ENCODE peak calls at places on chromosomes 13 and 19, in four cellular contexts. P, Z, C and I are unnamed samples.

GRCh38 chr13:66036024-66036614 is 1194.0 kb downstream of the PCDH9 start:
- DNase-seq in P (peak), C (no peak), Z (no peak), I (peak)

GRCh38 chr13:111666377-111666776 is 345.9 kb downstream of the TEX29 start:
- DNase-seq in Z (peak), P (no peak), C (no peak), I (no peak)

GRCh38 chr13:44410328-44410859 is 36.8 kb downstream of the SERP2 start:
- DNase-seq in P (no peak), Z (no peak), C (no peak), I (no peak)

GRCh38 chr19:5533257-5533656 is 34.5 kb downstream of the TINCR start:
- DNase-seq in P (no peak), Z (no peak), C (no peak), I (no peak)

GRCh38 chr19:6095760-6096159 is 14.5 kb downstream of the RFX2 start:
- DNase-seq in P (no peak), C (no peak), Z (no peak), I (no peak)

GRCh38 chr13:108146642-108147041 is 68.7 kb downstream of the LIG4 start:
- DNase-seq in P (no peak), Z (no peak), C (no peak), I (no peak)

GRCh38 chr13:36475468-36475867 is 43.2 kb downstream of the CCNA1 start:
- DNase-seq in Z (peak), P (no peak), C (peak), I (peak)

GRCh38 chr13:33353210-33353609 is 67.7 kb upstream of the STARD13 start:
- DNase-seq in P (no peak), C (no peak), Z (no peak), I (no peak)

GRCh38 chr13:103145476-103145875 is 79.3 kb upstream of the SLC10A2 start:
- DNase-seq in Z (no peak), C (no peak), P (no peak), I (no peak)

GRCh38 chr13:82993417-82993816 is 888.9 kb downstream of the SLITRK1 start:
- DNase-seq in C (no peak), Z (no peak), P (no peak), I (peak)

GRCh38 chr19:35883920-35884319 is 15.5 kb downstream of the APLP1 start:
- DNase-seq in C (no peak), Z (no peak), P (no peak), I (no peak)

GRCh38 chr19:18507021-18507726 is 14.7 kb downstream of the ELL start:
- DNase-seq in P (no peak), C (no peak), Z (no peak), I (no peak)

GRCh38 chr19:39158646-39159260 is 33.2 kb downstream of the PAK4 start:
- DNase-seq in C (no peak), P (no peak), Z (no peak), I (no peak)

GRCh38 chr19:2338055-2338615 is 9.7 kb downstream of the SPPL2B start:
- DNase-seq in P (no peak), Z (no peak), C (no peak), I (no peak)

GRCh38 chr19:2337329-2337707 is 8.8 kb downstream of the SPPL2B start:
- DNase-seq in Z (peak), C (no peak), P (peak), I (peak)

GRCh38 chr19:2334986-2335846 is 6.7 kb downstream of the SPPL2B start:
- DNase-seq in Z (no peak), C (no peak), P (no peak), I (peak)

GRCh38 chr19:2335848-2336247 is 7.4 kb downstream of the SPPL2B start:
- DNase-seq in C (no peak), P (no peak), Z (no peak), I (no peak)

GRCh38 chr19:2336528-2337328 is 8.2 kb downstream of the SPPL2B start:
- DNase-seq in Z (no peak), C (no peak), P (no peak), I (no peak)
- H2BK5ac ChIP-seq in Z (no peak), C (peak), P (no peak), I (no peak)

GRCh38 chr13:28392896-28393295 is 102.0 kb downstream of the FLT1 start:
- DNase-seq in P (no peak), C (no peak), Z (no peak), I (no peak)
- H2BK120ac ChIP-seq in P (no peak), C (no peak), Z (no peak), I (no peak)

DNA sequence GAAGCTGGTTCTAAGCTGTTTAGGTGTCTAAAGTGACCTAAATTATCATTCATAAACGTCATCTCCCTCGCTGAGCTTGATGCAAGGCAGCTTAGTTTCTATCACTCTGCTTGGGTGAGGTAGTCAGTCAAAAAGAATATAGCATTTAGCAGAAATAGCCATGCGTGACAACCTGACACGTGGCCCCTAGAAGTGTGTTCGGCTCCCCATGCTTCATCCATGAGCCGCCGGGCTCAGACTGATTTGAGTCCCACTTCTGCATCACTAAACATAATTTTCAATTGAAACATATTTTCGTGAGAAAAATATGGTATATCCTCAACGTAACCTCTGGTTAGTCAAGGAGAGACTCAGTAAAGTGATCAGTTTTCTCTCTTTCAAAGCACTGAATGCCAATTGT is 459.8 kb downstream of the IRS2 start:
- DNase-seq in P (no peak), Z (no peak), C (no peak), I (no peak)
- H4K5ac ChIP-seq in P (no peak), Z (no peak), C (no peak), I (no peak)

GRCh38 chr13:30109471-30110135 is 197.7 kb downstream of the KATNAL1 start:
- DNase-seq in C (no peak), P (no peak), Z (no peak), I (no peak)
- H2BK5ac ChIP-seq in C (no peak), P (no peak), Z (no peak), I (no peak)

GRCh38 chr19:10085641-10086031 is 481 bp upstream of the SHFL start:
- DNase-seq in P (no peak), Z (no peak), C (no peak), I (no peak)
- H2BK120ac ChIP-seq in P (peak), Z (no peak), C (no peak), I (no peak)

GRCh38 chr13:87678353-87678752 is 7.2 kb downstream of the SLITRK5 start:
- DNase-seq in C (no peak), Z (no peak), P (no peak), I (no peak)

GRCh38 chr13:87675851-87676250 is 4.7 kb downstream of the SLITRK5 start:
- DNase-seq in Z (no peak), C (no peak), P (no peak), I (no peak)

GRCh38 chr13:87677334-87678234 is 6.4 kb downstream of the SLITRK5 start:
- DNase-seq in Z (peak), C (no peak), P (no peak), I (peak)

GRCh38 chr13:87677043-87677333 is 5.8 kb downstream of the SLITRK5 start:
- DNase-seq in Z (no peak), P (no peak), C (no peak), I (no peak)

GRCh38 chr13:87676254-87677042 is 5.3 kb downstream of the SLITRK5 start:
- DNase-seq in C (no peak), P (no peak), Z (peak), I (peak)
- H4K5ac ChIP-seq in C (no peak), P (no peak), Z (no peak), I (no peak)

GRCh38 chr19:3822683-3823344 is 36.6 kb upstream of the MATK start:
- DNase-seq in C (no peak), P (no peak), Z (no peak), I (no peak)
- H2BK5ac ChIP-seq in C (no peak), P (no peak), Z (no peak), I (no peak)

DNA sequence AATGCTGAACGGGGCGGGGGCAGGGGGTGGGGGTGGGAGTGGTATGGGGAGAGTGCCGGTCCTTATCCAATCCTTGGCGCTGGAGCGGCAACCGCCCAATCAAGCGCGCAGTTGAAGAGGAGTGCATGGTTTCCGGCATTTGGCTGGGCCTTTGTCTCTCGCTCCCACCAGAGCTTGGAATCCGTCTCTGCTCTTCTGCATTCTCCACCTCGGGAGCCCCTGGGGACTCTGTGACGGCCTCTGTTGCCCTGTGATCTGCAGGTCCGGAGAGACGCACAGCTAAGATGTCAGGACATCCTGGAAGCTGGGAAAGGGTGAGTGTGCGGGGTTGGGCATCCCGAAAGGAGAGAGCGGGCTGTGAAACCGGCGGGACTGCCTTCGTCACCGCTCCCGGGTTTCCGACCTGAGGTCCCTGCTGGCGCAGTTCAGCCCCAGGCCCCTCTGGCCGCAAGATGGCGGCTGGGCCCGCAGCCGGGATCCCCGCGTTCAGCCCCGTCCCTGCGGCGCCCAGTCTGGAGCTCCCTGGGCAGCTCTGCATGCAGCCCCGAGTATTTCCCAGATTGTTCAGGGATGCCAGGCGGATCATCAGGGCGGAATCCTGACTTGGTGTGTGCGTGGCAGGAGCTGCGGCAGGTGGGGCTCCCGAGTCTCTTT is 53.6 kb upstream of the ZNF254 start:
- DNase-seq in C (peak), P (peak), Z (peak), I (peak)
- H2BK120ac ChIP-seq in C (no peak), P (peak), Z (peak), I (no peak)

GRCh38 chr19:16436780-16437179 is 35.0 kb downstream of the EPS15L1 start:
- DNase-seq in C (no peak), P (no peak), Z (no peak), I (no peak)

GRCh38 chr19:16435999-16436650 is 35.6 kb downstream of the EPS15L1 start:
- DNase-seq in C (no peak), Z (no peak), P (no peak), I (no peak)

GRCh38 chr19:16429759-16430091 is 42.0 kb downstream of the EPS15L1 start:
- DNase-seq in Z (no peak), P (no peak), C (no peak), I (no peak)

GRCh38 chr19:16433986-16434385 is 37.8 kb downstream of the EPS15L1 start:
- DNase-seq in P (no peak), Z (no peak), C (no peak), I (no peak)

DNA sequence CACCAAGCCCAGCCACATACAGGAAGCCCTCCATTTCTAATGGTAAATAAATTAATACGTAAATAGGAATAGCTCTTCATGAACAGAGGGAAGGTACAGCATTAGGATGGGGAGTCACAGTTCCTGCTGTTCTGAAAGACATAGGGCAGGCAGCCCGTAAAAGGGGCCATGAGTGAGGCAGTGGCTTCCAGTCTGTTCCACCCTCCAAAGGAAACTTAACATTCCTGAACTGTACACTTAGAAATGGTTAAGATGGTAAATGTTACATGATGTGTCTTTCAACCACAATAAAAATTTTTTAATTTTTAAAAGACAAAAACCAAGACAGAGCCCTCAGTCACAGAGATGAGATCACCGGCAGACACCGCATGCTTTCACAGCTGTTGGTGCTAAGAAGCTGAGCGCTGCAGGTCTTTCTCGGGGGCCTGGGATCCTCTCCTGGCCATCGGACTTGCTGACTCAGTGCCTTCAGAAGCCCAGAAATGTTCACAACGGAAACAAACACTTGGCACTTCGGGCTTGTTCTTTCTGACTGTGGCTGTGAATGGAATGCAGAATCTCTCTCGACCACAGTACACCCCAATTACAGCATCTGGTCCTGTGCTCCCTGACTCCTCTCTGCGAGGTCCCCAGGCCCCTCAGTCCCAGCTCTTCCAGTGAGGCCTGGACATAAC is 36.4 kb downstream of the EPS15L1 start:
- DNase-seq in Z (no peak), C (no peak), P (peak), I (peak)
- H4K5ac ChIP-seq in Z (no peak), C (no peak), P (no peak), I (no peak)